ENCODE peak calls at places on chromosomes 13 and 19, in six cellular contexts. T is anterior cingulate cortex; V is astrocyte of the hippocampus; W is CD4-positive, alpha-beta T cell; D is putamen; O is activated gamma-delta T cell treated with Interleukin-2 at 50 U/mL for 16 hours. A is an unnamed sample.

GRCh38 chr19:31770220-31770619 is 421.0 kb upstream of the TSHZ3 start:
- DNase-seq in D (no peak), W (no peak), O (no peak), V (no peak), T (no peak), A (no peak)

GRCh38 chr13:80030491-80030890 is 310.4 kb downstream of the SPRY2 start:
- DNase-seq in O (no peak), W (no peak), V (peak), T (no peak), D (no peak), A (no peak)

GRCh38 chr13:69857188-69857821 is 250.3 kb upstream of the ATXN8OS start:
- DNase-seq in T (no peak), W (no peak), V (peak), D (peak), O (no peak), A (no peak)

GRCh38 chr19:48609571-48610108 is 3.1 kb downstream of the SPACA4 start:
- DNase-seq in T (no peak), O (no peak), D (no peak), V (no peak), W (no peak), A (no peak)

GRCh38 chr19:10587022-10587838 is at the start of gene AP1M2:
- DNase-seq in V (no peak), O (no peak), D (no peak), W (no peak), T (no peak), A (no peak)

GRCh38 chr19:53158119-53158656 is 665 bp downstream of the ZNF347 start:
- DNase-seq in T (peak), V (peak), W (peak), O (peak), D (peak), A (no peak)

GRCh38 chr19:49441210-49441959 is at the start of gene SLC17A7:
- DNase-seq in T (peak), O (peak), W (no peak), V (no peak), D (no peak), A (no peak)

GRCh38 chr19:41031926-41032325 is 40.8 kb downstream of the CYP2B6 start:
- DNase-seq in T (no peak), W (no peak), D (no peak), O (no peak), V (no peak), A (no peak)

GRCh38 chr13:26465514-26465913 is 92.0 kb upstream of the WASF3 start:
- DNase-seq in D (no peak), T (no peak), O (no peak), V (no peak), W (no peak), A (no peak)

GRCh38 chr13:30645629-30646028 is 27.9 kb downstream of the USPL1 start:
- DNase-seq in O (no peak), V (no peak), W (no peak), T (no peak), D (no peak), A (no peak)

GRCh38 chr19:18723871-18724377 is 40.4 kb downstream of the CRTC1 start:
- DNase-seq in W (no peak), O (no peak), D (peak), V (no peak), T (no peak), A (no peak)

GRCh38 chr19:54201172-54201701 is 579 bp downstream of the RPS9 start:
- DNase-seq in O (no peak), T (no peak), D (no peak), V (no peak), W (no peak), A (no peak)

GRCh38 chr19:41495589-41495988 is 52.6 kb downstream of the ERICH4 start:
- DNase-seq in T (no peak), O (no peak), W (no peak), V (no peak), D (no peak), A (no peak)

GRCh38 chr13:110015253-110015652 is 228.9 kb upstream of the IRS2 start:
- DNase-seq in V (no peak), T (no peak), W (no peak), O (no peak), D (no peak), A (no peak)

GRCh38 chr19:2488942-2489731 is 13.2 kb downstream of the GADD45B start:
- DNase-seq in W (no peak), T (peak), O (no peak), D (no peak), V (peak), A (no peak)